ENCODE peak calls at places on chromosomes 11 and 22, in six cellular contexts. One of them, this sample, is unnamed.

GRCh38 chr11:34546511-34547206 is 33.1 kb upstream of the ELF5 start:
- DNase-seq in K562: no peak
- DNase-seq in GM12878: no peak
- DNase-seq in H1: no peak
- DNase-seq in HCT116: no peak
- DNase-seq in HepG2: peak; percentile 57
- DNase-seq in this sample: peak; percentile 25

GRCh38 chr11:77081976-77082836 is 15.4 kb downstream of the CAPN5 start:
- DNase-seq in HCT116: no peak
- DNase-seq in GM12878: no peak
- DNase-seq in HepG2: no peak
- DNase-seq in K562: no peak
- DNase-seq in H1: no peak
- DNase-seq in this sample: no peak

GRCh38 chr11:119680899-119681370 is 48.1 kb downstream of the NECTIN1 start:
- DNase-seq in HCT116: no peak
- DNase-seq in K562: no peak
- DNase-seq in H1: no peak
- DNase-seq in HepG2: no peak
- DNase-seq in GM12878: no peak
- DNase-seq in this sample: no peak

GRCh38 chr11:47514825-47515647 is 37.9 kb downstream of the CELF1 start:
- DNase-seq in HepG2: no peak
- DNase-seq in GM12878: no peak
- DNase-seq in H1: no peak
- DNase-seq in HCT116: no peak
- DNase-seq in K562: peak; percentile 70
- DNase-seq in this sample: no peak

GRCh38 chr11:34941688-34942087 is 25.3 kb downstream of the PDHX start:
- DNase-seq in GM12878: no peak
- DNase-seq in HCT116: no peak
- DNase-seq in HepG2: no peak
- DNase-seq in H1: no peak
- DNase-seq in K562: no peak
- DNase-seq in this sample: no peak

GRCh38 chr22:44033689-44034088 is 9.6 kb downstream of the PARVB start:
- DNase-seq in HepG2: no peak
- DNase-seq in HCT116: no peak
- DNase-seq in K562: no peak
- DNase-seq in GM12878: no peak
- DNase-seq in H1: no peak
- DNase-seq in this sample: no peak

GRCh38 chr11:20873054-20873453 is 203.7 kb downstream of the NELL1 start:
- DNase-seq in HCT116: no peak
- DNase-seq in H1: peak; percentile 66
- DNase-seq in GM12878: no peak
- DNase-seq in K562: peak; percentile 32
- DNase-seq in HepG2: peak; percentile 49
- DNase-seq in this sample: peak; percentile 56

GRCh38 chr11:29484548-29484947 is 532.3 kb downstream of the KCNA4 start:
- DNase-seq in HCT116: no peak
- DNase-seq in H1: no peak
- DNase-seq in HepG2: no peak
- DNase-seq in K562: no peak
- DNase-seq in GM12878: no peak
- DNase-seq in this sample: no peak

GRCh38 chr11:36550385-36551115 is 17.3 kb upstream of the RAG1 start:
- DNase-seq in HCT116: no peak
- DNase-seq in HepG2: no peak
- DNase-seq in H1: no peak
- DNase-seq in GM12878: no peak
- DNase-seq in K562: no peak
- DNase-seq in this sample: no peak

GRCh38 chr22:35930933-35931332 is 97.7 kb downstream of the RBFOX2 start:
- DNase-seq in HCT116: peak; percentile 44
- DNase-seq in GM12878: peak; percentile 24
- DNase-seq in HepG2: peak; percentile 78
- DNase-seq in K562: peak; percentile 64
- DNase-seq in H1: no peak
- DNase-seq in this sample: no peak

GRCh38 chr11:58591659-58592058 is 12.8 kb downstream of the ZFP91 start:
- DNase-seq in HCT116: no peak
- DNase-seq in H1: no peak
- DNase-seq in HepG2: no peak
- DNase-seq in K562: no peak
- DNase-seq in GM12878: no peak
- DNase-seq in this sample: no peak

GRCh38 chr11:129949976-129950318 is 52.7 kb downstream of the PRDM10 start:
- DNase-seq in HepG2: no peak
- DNase-seq in GM12878: no peak
- DNase-seq in K562: no peak
- DNase-seq in H1: no peak
- DNase-seq in HCT116: no peak
- DNase-seq in this sample: no peak

GRCh38 chr11:130452941-130453340 is 4.5 kb downstream of the ADAMTS15 start:
- DNase-seq in H1: no peak
- DNase-seq in K562: no peak
- DNase-seq in GM12878: no peak
- DNase-seq in HCT116: no peak
- DNase-seq in HepG2: no peak
- DNase-seq in this sample: no peak

GRCh38 chr11:34208266-34209135 is 103.1 kb downstream of the NAT10 start:
- DNase-seq in H1: no peak
- DNase-seq in HepG2: peak; percentile 43
- DNase-seq in K562: peak; percentile 67
- DNase-seq in HCT116: no peak
- DNase-seq in GM12878: no peak
- DNase-seq in this sample: no peak

GRCh38 chr11:64627371-64627770 is 36.4 kb downstream of the SLC22A12 start:
- DNase-seq in HCT116: no peak
- DNase-seq in GM12878: no peak
- DNase-seq in H1: no peak
- DNase-seq in K562: no peak
- DNase-seq in HepG2: no peak
- DNase-seq in this sample: no peak
- TF ChIP-seq ZNF274 in HCT116: no peak
- TF ChIP-seq ZNF274 in GM12878: no peak
- TF ChIP-seq ZNF274 in H1: no peak
- TF ChIP-seq ZNF274 in K562: no peak
- TF ChIP-seq ZNF274 in HepG2: no peak
- TF ChIP-seq ZNF274 in this sample: no peak

DNA sequence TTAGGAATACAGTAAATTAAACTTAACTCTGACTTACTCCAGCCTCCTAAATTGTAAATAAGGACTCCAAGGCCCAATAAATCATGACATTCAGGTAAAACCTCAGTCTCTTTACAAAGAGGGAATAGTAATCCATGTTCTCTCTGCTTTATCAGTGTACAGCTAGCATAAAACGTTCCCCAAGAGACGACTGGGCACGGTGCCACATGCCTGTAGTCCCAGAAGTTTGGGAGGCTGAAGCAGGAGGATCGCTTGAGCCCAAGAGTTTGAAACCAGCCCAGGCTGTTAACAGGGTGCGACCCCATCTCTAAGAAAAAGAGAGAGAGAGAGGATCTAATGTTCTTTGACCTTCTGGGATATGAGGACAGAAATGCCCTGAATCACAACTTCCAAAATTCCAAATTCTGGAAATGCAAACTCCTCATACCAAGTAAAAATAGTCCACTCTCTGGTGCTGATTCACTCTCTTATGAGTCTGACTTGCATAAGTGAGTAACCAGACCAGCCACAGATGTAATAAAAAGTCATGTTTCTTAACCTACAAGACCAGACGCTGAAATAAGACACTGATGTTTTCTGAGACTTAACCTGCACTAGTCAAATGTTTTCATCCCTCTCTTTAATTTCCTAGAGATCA is 25.5 kb downstream of the NNMT start:
- DNase-seq in HCT116: no peak
- DNase-seq in K562: no peak
- DNase-seq in GM12878: no peak
- DNase-seq in H1: no peak
- DNase-seq in HepG2: no peak
- DNase-seq in this sample: no peak
- TF ChIP-seq ZNF274 in HCT116: no peak
- TF ChIP-seq ZNF274 in K562: no peak
- TF ChIP-seq ZNF274 in GM12878: no peak
- TF ChIP-seq ZNF274 in H1: no peak
- TF ChIP-seq ZNF274 in HepG2: no peak
- TF ChIP-seq ZNF274 in this sample: no peak

GRCh38 chr11:122204206-122204605 is 88.2 kb upstream of the BLID start:
- DNase-seq in K562: no peak
- DNase-seq in H1: no peak
- DNase-seq in HCT116: no peak
- DNase-seq in HepG2: no peak
- DNase-seq in GM12878: no peak
- DNase-seq in this sample: no peak

GRCh38 chr11:122207505-122207904 is 91.5 kb upstream of the BLID start:
- DNase-seq in H1: no peak
- DNase-seq in HCT116: no peak
- DNase-seq in HepG2: no peak
- DNase-seq in GM12878: no peak
- DNase-seq in K562: no peak
- DNase-seq in this sample: no peak

GRCh38 chr11:122202951-122203456 is 87.0 kb upstream of the BLID start:
- DNase-seq in H1: peak; percentile 91
- DNase-seq in HCT116: peak; percentile 81
- DNase-seq in HepG2: peak; percentile 17
- DNase-seq in GM12878: no peak
- DNase-seq in K562: peak; percentile 16
- DNase-seq in this sample: peak; percentile 43

GRCh38 chr11:122202161-122202950 is 86.3 kb upstream of the BLID start:
- DNase-seq in HCT116: peak; percentile 75
- DNase-seq in H1: peak; percentile 53
- DNase-seq in GM12878: no peak
- DNase-seq in K562: no peak
- DNase-seq in HepG2: peak; percentile 6
- DNase-seq in this sample: no peak

GRCh38 chr11:122205036-122205435 is 89.0 kb upstream of the BLID start:
- DNase-seq in HCT116: no peak
- DNase-seq in H1: no peak
- DNase-seq in GM12878: no peak
- DNase-seq in HepG2: no peak
- DNase-seq in K562: no peak
- DNase-seq in this sample: no peak
- TF ChIP-seq ZNF274 in HCT116: no peak
- TF ChIP-seq ZNF274 in H1: no peak
- TF ChIP-seq ZNF274 in GM12878: no peak
- TF ChIP-seq ZNF274 in HepG2: no peak
- TF ChIP-seq ZNF274 in K562: no peak
- TF ChIP-seq ZNF274 in this sample: no peak

GRCh38 chr11:83970061-83970671 is 684.0 kb upstream of the CCDC90B start:
- DNase-seq in HepG2: no peak
- DNase-seq in HCT116: no peak
- DNase-seq in GM12878: peak; percentile 63
- DNase-seq in K562: no peak
- DNase-seq in H1: no peak
- DNase-seq in this sample: no peak
- TF ChIP-seq ZNF274 in HepG2: no peak
- TF ChIP-seq ZNF274 in HCT116: no peak
- TF ChIP-seq ZNF274 in GM12878: no peak
- TF ChIP-seq ZNF274 in K562: no peak
- TF ChIP-seq ZNF274 in H1: no peak
- TF ChIP-seq ZNF274 in this sample: no peak

DNA sequence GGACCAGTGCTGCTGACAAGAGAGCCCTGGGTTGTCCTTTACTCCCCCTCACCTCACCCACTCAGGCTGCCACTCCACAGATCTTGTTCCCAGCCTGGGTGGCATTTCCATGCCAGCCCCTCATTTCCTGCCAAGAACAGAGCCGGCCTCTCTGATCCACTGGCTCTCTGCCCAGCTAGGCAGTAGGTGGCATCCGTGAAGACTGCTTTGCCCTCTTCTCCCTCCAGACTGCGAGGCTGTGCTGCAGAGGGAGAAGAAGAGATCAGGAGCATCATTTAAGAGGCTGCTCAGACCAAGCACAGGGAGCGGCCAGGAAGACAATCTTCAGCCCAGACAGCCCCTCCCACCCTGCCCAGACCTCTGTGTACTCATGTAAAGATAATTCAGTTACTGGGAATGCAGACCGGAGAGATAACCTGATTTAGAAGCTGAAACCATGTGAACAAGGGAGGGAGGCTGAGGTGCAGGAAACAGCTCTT is 126.9 kb upstream of the NCAM1 start:
- DNase-seq in HCT116: no peak
- DNase-seq in HepG2: no peak
- DNase-seq in K562: no peak
- DNase-seq in H1: no peak
- DNase-seq in GM12878: no peak
- DNase-seq in this sample: no peak
- TF ChIP-seq ZNF274 in HCT116: no peak
- TF ChIP-seq ZNF274 in HepG2: no peak
- TF ChIP-seq ZNF274 in K562: no peak
- TF ChIP-seq ZNF274 in H1: no peak
- TF ChIP-seq ZNF274 in GM12878: no peak
- TF ChIP-seq ZNF274 in this sample: no peak